ENCODE peak calls at places on chromosomes 13 and 19, in eight cellular contexts. Z is IMR-90; C is adrenal gland; X is stimulated activated CD4-positive, alpha-beta T cell treated with anti-CD3 and anti-CD28 coated beads, Interleukin-1b, Interleukin-23, amount 100 ng/mL, for 1 hour; O is heart left ventricle; I is hypothalamus; E is activated CD4-positive, alpha-beta T cell treated with anti-CD3 and anti-CD28 coated beads for 48 hours; A is NCI-H1436. G is an unnamed sample.

GRCh38 chr19:21202865-21203494 is 61.1 kb downstream of the ZNF431 start:
- DNase-seq in Z (peak), C (peak), X (no peak), O (no peak), I (no peak), E (peak), A (peak), G (no peak)

GRCh38 chr13:28805193-28805819 is 14.8 kb upstream of the MTUS2 start:
- DNase-seq in Z (no peak), C (no peak), X (no peak), O (no peak), I (no peak), E (peak), A (no peak), G (no peak)

GRCh38 chr13:51394724-51395123 is 55.2 kb downstream of the SERPINE3 start:
- DNase-seq in Z (no peak), C (no peak), X (no peak), O (no peak), I (no peak), E (no peak), A (no peak), G (no peak)

GRCh38 chr19:19385900-19386339 is 19.6 kb upstream of the GATAD2A start:
- DNase-seq in Z (no peak), C (no peak), X (no peak), O (no peak), I (no peak), E (peak), A (no peak), G (peak)

GRCh38 chr19:3664879-3665642 is 35.2 kb downstream of the PIP5K1C start:
- DNase-seq in Z (no peak), C (no peak), X (no peak), O (no peak), I (no peak), E (no peak), A (no peak), G (no peak)

GRCh38 chr19:764301-764700 is 13.4 kb downstream of the MISP start:
- DNase-seq in Z (no peak), C (no peak), X (no peak), O (no peak), I (no peak), E (no peak), A (no peak), G (no peak)

GRCh38 chr19:45130888-45131615 is 29.7 kb downstream of the NKPD1 start:
- DNase-seq in Z (peak), C (peak), X (no peak), O (no peak), I (no peak), E (peak), A (peak), G (no peak)

GRCh38 chr19:18883530-18884304 is 12.2 kb downstream of the CERS1 start:
- DNase-seq in Z (no peak), C (no peak), X (no peak), O (no peak), I (no peak), E (no peak), A (no peak), G (no peak)

GRCh38 chr19:38049105-38049649 is 142.2 kb downstream of the SIPA1L3 start:
- DNase-seq in Z (no peak), C (no peak), X (peak), O (no peak), I (no peak), E (peak), A (no peak), G (no peak)

GRCh38 chr13:29594310-29594709 is 1.2 kb downstream of the SLC7A1 start:
- DNase-seq in Z (peak), C (no peak), X (no peak), O (no peak), I (no peak), E (peak), A (no peak), G (peak)

GRCh38 chr13:24187185-24187584 is 26.7 kb downstream of the SPATA13 start:
- DNase-seq in Z (peak), C (peak), X (no peak), O (no peak), I (no peak), E (peak), A (no peak), G (no peak)

GRCh38 chr19:1618157-1619093 is 13.2 kb upstream of the UQCR11 start:
- DNase-seq in Z (no peak), C (peak), X (no peak), O (no peak), I (no peak), E (peak), A (no peak), G (no peak)

GRCh38 chr19:13260883-13261653 is 110.9 kb downstream of the IER2 start:
- DNase-seq in Z (peak), C (peak), X (no peak), O (no peak), I (no peak), E (peak), A (no peak), G (no peak)

GRCh38 chr19:53102186-53102585 is 1.0 kb downstream of the ZNF160 start:
- DNase-seq in Z (no peak), C (peak), X (no peak), O (no peak), I (no peak), E (no peak), A (no peak), G (no peak)

GRCh38 chr19:40827386-40828247 is 22.6 kb downstream of the CYP2A6 start:
- DNase-seq in Z (no peak), C (no peak), X (no peak), O (no peak), I (no peak), E (no peak), A (no peak), G (peak)

GRCh38 chr13:51795419-51795818 is 8.5 kb downstream of the DHRS12 start:
- DNase-seq in Z (no peak), C (no peak), X (no peak), O (no peak), I (no peak), E (no peak), A (no peak), G (no peak)

GRCh38 chr19:54189668-54190502 is 505 bp upstream of the MBOAT7 start:
- DNase-seq in Z (peak), C (peak), X (peak), O (peak), I (peak), E (peak), A (peak), G (peak)

G was measured in uterus.